ENCODE peak calls at places on chromosomes 11 and 22, in five cellular contexts. U, D, Q, B and I are unnamed samples. For H3K4me1, the result is how much of the 10 kb centered on the place peaks cover.

GRCh38 chr22:32847067-32847491 is 45.6 kb downstream of the TIMP3 start:
- ATAC-seq in U (no peak), D (no peak), Q (no peak), B (peak), I (peak)

GRCh38 chr22:44924724-44925123 is 85.1 kb downstream of the PHF21B start:
- ATAC-seq in U (no peak), D (no peak), Q (no peak), B (no peak), I (no peak)

GRCh38 chr22:35615156-35615555 is 2.0 kb downstream of the MB start:
- ATAC-seq in U (no peak), D (no peak), Q (no peak), B (peak), I (peak)

GRCh38 chr11:15195454-15196200 is 80.9 kb downstream of the INSC start:
- ATAC-seq in U (peak), D (no peak), Q (peak), B (no peak), I (no peak)

GRCh38 chr11:77071671-77072605 is 5.2 kb downstream of the CAPN5 start:
- ATAC-seq in U (peak), D (no peak), Q (no peak), B (no peak), I (no peak)

GRCh38 chr22:26404851-26405357 is 24.2 kb upstream of the ASPHD2 start:
- ATAC-seq in U (no peak), D (no peak), Q (no peak), B (peak), I (no peak)

GRCh38 chr11:48005133-48005532 is 24.8 kb downstream of the PTPRJ start:
- ATAC-seq in U (no peak), D (no peak), Q (no peak), B (no peak), I (no peak)

GRCh38 chr11:130645164-130645859 is 196.9 kb downstream of the ADAMTS15 start:
- ATAC-seq in U (no peak), D (no peak), Q (no peak), B (no peak), I (no peak)

GRCh38 chr11:2812371-2812991 is 73.1 kb downstream of the CDKN1C start:
- ATAC-seq in U (no peak), D (no peak), Q (no peak), B (peak), I (peak)

GRCh38 chr22:45903355-45904149 is 73.4 kb downstream of the WNT7B start:
- ATAC-seq in U (peak), D (no peak), Q (peak), B (peak), I (peak)

GRCh38 chr22:42868751-42869251 is 11.7 kb upstream of the ARFGAP3 start:
- ATAC-seq in U (no peak), D (no peak), Q (no peak), B (peak), I (peak)

GRCh38 chr11:2791139-2791520 is 91.3 kb upstream of the KCNQ1OT1 start:
- ATAC-seq in U (no peak), D (no peak), Q (no peak), B (peak), I (no peak)

GRCh38 chr22:46911341-46911740 is 148.9 kb downstream of the TBC1D22A start:
- ATAC-seq in U (no peak), D (no peak), Q (no peak), B (no peak), I (no peak)

GRCh38 chr11:2699185-2699530 is 636 bp downstream of the KCNQ1OT1 start:
- ATAC-seq in U (peak), D (peak), Q (peak), B (peak), I (no peak)

GRCh38 chr11:69213315-69213714 is 57.6 kb downstream of the SMIM38 start:
- ATAC-seq in U (no peak), D (no peak), Q (no peak), B (no peak), I (no peak)

GRCh38 chr11:55732936-55733335 is 40.3 kb upstream of the OR5D13 start:
- ATAC-seq in U (no peak), D (no peak), Q (no peak), B (no peak), I (no peak)

GRCh38 chr22:24420072-24420976 is 7.1 kb upstream of the ADORA2A start:
- ATAC-seq in U (peak), D (no peak), Q (peak), B (no peak), I (peak)

GRCh38 chr11:33737362-33737821 is 1.2 kb upstream of the CD59 start:
- ATAC-seq in U (peak), D (no peak), Q (no peak), B (no peak), I (no peak)

GRCh38 chr11:15941206-15941770 is 415.1 kb downstream of the SOX6 start:
- ATAC-seq in U (peak), D (peak), Q (no peak), B (peak), I (no peak)

GRCh38 chr11:74685338-74685737 is 45.9 kb downstream of the CHRDL2 start:
- ATAC-seq in U (no peak), D (no peak), Q (no peak), B (no peak), I (no peak)

GRCh38 chr22:38338772-38339379 is 21.6 kb upstream of the CSNK1E start:
- ATAC-seq in U (peak), D (no peak), Q (no peak), B (no peak), I (no peak)

GRCh38 chr11:15101072-15101701 is 13.5 kb upstream of the INSC start:
- ATAC-seq in U (peak), D (peak), Q (peak), B (peak), I (peak)

GRCh38 chr11:13440100-13440855 is 22.7 kb downstream of the BTBD10 start:
- ATAC-seq in U (no peak), D (peak), Q (peak), B (peak), I (peak)

GRCh38 chr11:5125221-5125620 is 12.9 kb downstream of the OR52A5 start:
- ATAC-seq in U (no peak), D (no peak), Q (no peak), B (no peak), I (no peak)

GRCh38 chr11:118746988-118747585 is 43.9 kb downstream of the DDX6 start:
- ATAC-seq in U (no peak), D (no peak), Q (peak), B (no peak), I (no peak)

GRCh38 chr22:20811971-20812660 is 38.2 kb downstream of the SERPIND1 start:
- ATAC-seq in U (no peak), D (no peak), Q (no peak), B (no peak), I (no peak)

GRCh38 chr11:46599340-46600067 is 5.7 kb upstream of the AMBRA1 start:
- ATAC-seq in U (no peak), D (no peak), Q (no peak), B (peak), I (no peak)

GRCh38 chr11:33161120-33162005 is at the start of gene CSTF3:
- ATAC-seq in U (peak), D (peak), Q (peak), B (peak), I (peak)

GRCh38 chr11:14445542-14446530 is 53.8 kb downstream of the COPB1 start:
- ATAC-seq in U (no peak), D (no peak), Q (no peak), B (peak), I (no peak)

GRCh38 chr11:128756469-128756868 is 62.6 kb downstream of the FLI1 start:
- ATAC-seq in U (no peak), D (no peak), Q (no peak), B (no peak), I (no peak)

GRCh38 chr11:122175316-122175715 is 59.3 kb upstream of the BLID start:
- ATAC-seq in U (no peak), D (no peak), Q (no peak), B (no peak), I (no peak)

GRCh38 chr11:70521475-70522260 is 123.3 kb downstream of the CTTN start:
- ATAC-seq in U (no peak), D (no peak), Q (no peak), B (no peak), I (no peak)

GRCh38 chr22:22394589-22394988 is 114.0 kb downstream of the ZNF280B start:
- ATAC-seq in U (peak), D (no peak), Q (no peak), B (no peak), I (no peak)

GRCh38 chr11:114430290-114430689 is 9.0 kb upstream of the REXO2 start:
- ATAC-seq in U (no peak), D (no peak), Q (no peak), B (no peak), I (no peak)

GRCh38 chr11:72191961-72192381 is at the start of gene FOLR1:
- ATAC-seq in U (no peak), D (peak), Q (peak), B (peak), I (no peak)

GRCh38 chr11:11982975-11983374 is 25.5 kb downstream of the DKK3 start:
- ATAC-seq in U (no peak), D (no peak), Q (no peak), B (peak), I (no peak)

GRCh38 chr11:123690490-123690889 is 36.1 kb upstream of the SCN3B start:
- ATAC-seq in U (no peak), D (no peak), Q (no peak), B (no peak), I (no peak)

GRCh38 chr11:57071829-57072228 is 83.1 kb downstream of the OR5AK2 start:
- ATAC-seq in U (no peak), D (no peak), Q (no peak), B (peak), I (no peak)

GRCh38 chr22:46052801-46053562 is 76.0 kb upstream of the WNT7B start:
- ATAC-seq in U (peak), D (peak), Q (peak), B (peak), I (peak)

GRCh38 chr22:45996241-45997076 is 19.5 kb upstream of the WNT7B start:
- ATAC-seq in U (peak), D (no peak), Q (peak), B (peak), I (peak)

DNA sequence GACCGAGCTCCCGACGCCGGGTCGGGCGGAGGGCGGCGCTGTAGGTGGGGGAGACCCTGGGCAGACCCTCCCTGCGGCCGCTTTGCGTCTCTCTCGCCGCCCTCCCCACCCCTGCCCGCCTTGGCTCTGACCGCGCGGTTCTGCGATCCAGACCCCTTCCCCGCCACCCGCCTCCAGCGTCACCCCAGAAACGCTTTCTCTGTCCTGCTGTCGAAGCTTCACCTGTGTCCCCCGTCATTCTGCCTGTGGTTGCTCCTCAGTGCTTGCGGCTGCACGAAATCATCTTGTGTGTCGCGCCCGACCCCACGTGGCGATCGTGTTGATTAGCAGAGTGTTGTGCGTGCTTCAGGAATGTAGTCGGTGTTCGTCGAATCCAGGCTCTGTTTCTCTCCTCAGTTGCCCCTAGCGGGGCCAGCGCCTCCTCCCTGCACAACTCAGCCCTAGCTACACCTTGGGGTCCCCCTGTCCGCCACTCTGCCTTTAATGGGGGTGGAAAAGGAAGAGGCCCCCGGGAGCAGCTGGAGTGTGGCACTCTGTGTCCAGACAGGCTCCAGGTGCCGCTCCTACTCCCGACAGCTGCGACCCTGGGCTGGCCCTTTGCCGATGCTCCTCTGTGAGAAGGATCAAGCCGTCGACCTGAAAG is 851 bp downstream of the PTDSS2 start:
- ATAC-seq in U (peak), D (peak), Q (peak), B (peak), I (no peak)
- TF ChIP-seq POLR2AphosphoS5 in U (no peak), D (peak), Q (no peak), B (no peak), I (no peak)

GRCh38 chr11:116852261-116853125 is 15.1 kb upstream of the APOA1 start:
- ATAC-seq in U (no peak), D (no peak), Q (peak), B (no peak), I (no peak)

GRCh38 chr11:116851631-116852030 is 14.2 kb upstream of the APOA1 start:
- ATAC-seq in U (no peak), D (no peak), Q (no peak), B (peak), I (peak)

GRCh38 chr11:116849060-116849459 is 11.6 kb upstream of the APOA1 start:
- ATAC-seq in U (no peak), D (no peak), Q (no peak), B (no peak), I (no peak)

GRCh38 chr11:116847612-116848011 is 10.2 kb upstream of the APOA1 start:
- ATAC-seq in U (no peak), D (no peak), Q (no peak), B (no peak), I (no peak)

DNA sequence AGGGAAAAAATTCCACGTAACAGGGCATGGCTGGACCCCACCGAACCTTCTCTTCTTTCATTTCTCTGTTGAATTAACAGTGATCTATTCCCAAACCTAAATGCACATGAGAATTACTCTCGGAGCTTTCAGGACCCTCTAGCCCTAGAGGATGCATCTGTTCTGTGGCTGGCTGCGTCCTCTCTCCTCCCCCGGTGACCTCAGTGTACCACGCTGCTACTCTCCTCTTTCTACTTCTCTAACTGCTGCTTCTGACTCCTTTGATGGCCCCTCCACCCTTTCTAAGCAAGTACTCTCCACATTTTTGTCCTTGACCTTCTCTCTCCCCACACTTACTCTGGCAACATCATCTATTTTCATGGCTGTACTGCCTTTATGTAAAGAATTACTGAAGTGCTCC is 12.1 kb upstream of the APOA1 start:
- ATAC-seq in U (no peak), D (no peak), Q (no peak), B (no peak), I (no peak)
- H3K4me1 ChIP-seq in U (under half), D (under half), Q (under half), B (under half), I (under half)

GRCh38 chr11:66124564-66124963 is 54.5 kb downstream of the PACS1 start:
- ATAC-seq in U (no peak), D (no peak), Q (peak), B (no peak), I (no peak)
- H3K4me3 ChIP-seq in U (no peak), D (no peak), Q (no peak), B (no peak), I (no peak)

GRCh38 chr11:313787-314547 is at the start of gene IFITM1:
- ATAC-seq in U (peak), D (no peak), Q (peak), B (peak), I (peak)
- TF ChIP-seq POLR2AphosphoS5 in U (no peak), D (no peak), Q (no peak), B (peak), I (peak)

DNA sequence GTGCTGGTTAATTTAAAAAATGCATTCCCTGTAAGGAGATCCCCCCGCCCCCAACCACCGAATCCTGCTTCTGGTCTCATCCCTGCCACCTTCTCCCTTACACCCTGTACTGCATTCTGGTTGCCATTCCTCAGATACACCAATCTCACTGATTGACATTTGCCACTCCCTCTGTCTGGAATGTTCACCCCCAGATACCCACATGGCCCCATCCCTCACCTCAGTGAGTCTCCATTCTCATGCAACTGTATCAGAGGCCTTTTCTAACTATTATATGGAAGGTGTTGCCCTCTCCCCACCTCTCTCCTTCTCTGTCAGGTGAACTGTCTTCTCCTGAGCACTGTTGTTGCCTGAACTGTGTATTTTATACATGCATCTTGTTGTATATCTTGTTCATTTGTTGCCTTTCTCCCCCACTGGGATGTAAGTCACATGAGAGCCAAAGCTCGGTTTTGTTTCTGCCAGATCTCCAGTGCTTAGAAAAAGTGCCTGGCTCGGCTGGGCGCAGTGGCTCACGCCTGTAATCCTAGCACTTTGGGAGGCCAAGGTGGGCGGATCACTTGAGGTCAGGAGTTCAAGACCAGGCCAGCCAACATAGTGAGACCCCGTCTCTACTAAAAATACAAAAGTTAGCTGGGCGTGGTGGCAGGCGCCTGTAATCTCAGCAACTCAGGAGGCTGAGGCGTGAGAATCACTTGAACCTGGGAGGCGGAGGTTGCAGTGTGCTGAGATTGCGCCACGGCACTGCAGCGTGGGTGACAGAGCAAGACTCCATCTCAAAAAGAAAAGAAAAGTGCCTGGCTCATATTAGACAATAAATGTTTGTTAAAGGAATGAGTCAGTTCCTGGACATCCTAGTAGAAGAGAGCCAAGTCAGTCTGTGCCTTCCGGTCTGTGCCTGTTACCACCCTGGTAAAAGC is 61.0 kb downstream of the TNRC6B start:
- ATAC-seq in U (no peak), D (peak), Q (peak), B (peak), I (peak)
- H3K4me1 ChIP-seq in U (under half), D (under half), Q (under half), B (under half), I (half or more)

DNA sequence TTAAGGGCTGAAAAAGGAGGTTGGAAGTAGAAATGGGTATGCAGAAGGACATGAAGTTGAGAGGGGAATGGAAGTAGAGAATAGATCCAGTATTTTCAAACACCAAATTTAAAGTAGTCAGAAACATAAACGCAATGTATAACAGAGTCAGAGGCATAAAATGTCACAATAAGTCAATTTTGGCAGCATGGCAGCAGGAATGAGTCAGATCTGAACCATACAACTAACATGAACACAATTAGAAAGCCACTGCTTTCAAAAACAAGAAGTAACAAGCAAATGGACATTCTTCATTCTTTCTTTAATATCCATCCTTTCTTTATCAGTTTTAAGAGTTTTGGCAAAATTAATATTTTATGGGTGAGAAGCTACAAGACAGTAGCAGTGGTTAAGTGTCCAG is 2.5 kb downstream of the CHORDC1 start:
- ATAC-seq in U (no peak), D (no peak), Q (no peak), B (no peak), I (no peak)
- H3K4me3 ChIP-seq in U (peak), D (no peak), Q (peak), B (no peak), I (no peak)

GRCh38 chr11:86184728-86185127 is 59.8 kb upstream of the EED start:
- ATAC-seq in U (no peak), D (no peak), Q (no peak), B (peak), I (no peak)
- TF ChIP-seq POLR2AphosphoS5 in U (no peak), D (no peak), Q (no peak), B (no peak), I (no peak)

DNA sequence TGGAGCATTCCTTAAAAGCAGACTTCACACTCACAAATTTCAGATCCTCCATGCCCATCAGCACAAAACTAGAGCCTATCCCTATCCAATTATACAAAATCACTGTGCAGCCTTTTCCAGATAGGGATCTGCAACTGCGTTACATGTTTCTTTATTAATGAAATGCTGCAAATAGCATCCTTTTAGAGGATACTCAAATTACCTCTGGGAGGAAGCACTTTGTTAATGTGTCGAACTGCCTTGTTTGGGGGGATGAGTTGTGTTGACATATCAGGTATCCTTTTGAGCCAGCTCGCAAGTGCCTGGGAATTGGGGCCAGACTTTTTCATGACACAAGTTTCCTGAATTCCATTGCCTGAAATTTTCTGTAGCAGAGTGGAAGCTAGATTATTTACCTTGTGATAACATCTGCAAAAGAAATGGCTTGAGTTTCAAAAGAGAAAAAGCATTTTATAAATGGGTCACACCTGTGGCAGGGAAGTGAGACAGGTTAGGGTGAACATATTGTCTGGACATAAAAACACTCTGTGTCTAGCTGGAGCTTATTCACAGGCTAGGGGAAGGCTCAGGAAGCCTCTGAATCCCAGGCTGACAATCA is 299.1 kb upstream of the MTNR1B start:
- ATAC-seq in U (no peak), D (no peak), Q (no peak), B (no peak), I (no peak)
- H3K4me1 ChIP-seq in U (under half), D (under half), Q (under half), B (under half), I (under half)

GRCh38 chr11:18265949-18266348 is at the start of gene SAA1:
- ATAC-seq in U (no peak), D (no peak), Q (no peak), B (no peak), I (no peak)

GRCh38 chr11:18270102-18270501 is 4.0 kb downstream of the SAA1 start:
- ATAC-seq in U (peak), D (no peak), Q (no peak), B (no peak), I (no peak)

GRCh38 chr11:18271206-18271605 is 5.1 kb downstream of the SAA1 start:
- ATAC-seq in U (no peak), D (no peak), Q (no peak), B (no peak), I (no peak)
- H3K4me3 ChIP-seq in U (no peak), D (no peak), Q (no peak), B (no peak), I (no peak)